ENCODE peak calls at places on chromosome 5, in four cellular contexts. E is D341Med, T is CD14-positive monocyte, Z is hypothalamus. X is an unnamed sample.

GRCh38 chr5:98816574-98817222 is 43.2 kb downstream of the RGMB start:
- DNase-seq in E (no peak), T (no peak), Z (no peak), X (no peak)

GRCh38 chr5:106780355-106780754 is 890.4 kb downstream of the EFNA5 start:
- DNase-seq in E (no peak), T (no peak), Z (no peak), X (no peak)

GRCh38 chr5:110784901-110785300 is 46.1 kb downstream of the SLC25A46 start:
- DNase-seq in E (no peak), T (no peak), Z (no peak), X (no peak)

GRCh38 chr5:159449925-159450324 is 119.6 kb upstream of the IL12B start:
- DNase-seq in E (no peak), T (no peak), Z (no peak), X (no peak)

GRCh38 chr5:37727238-37727637 is 112.6 kb downstream of the GDNF start:
- DNase-seq in E (no peak), T (no peak), Z (no peak), X (no peak)

GRCh38 chr5:172700686-172701324 is 59.7 kb downstream of the NEURL1B start:
- DNase-seq in E (no peak), T (no peak), Z (no peak), X (no peak)

GRCh38 chr5:115033861-115034260 is 135.8 kb downstream of the TRIM36 start:
- DNase-seq in E (no peak), T (no peak), Z (no peak), X (no peak)

GRCh38 chr5:1406681-1407640 is 38.3 kb downstream of the SLC6A3 start:
- DNase-seq in E (no peak), T (no peak), Z (no peak), X (no peak)

GRCh38 chr5:111772456-111772855 is 15.5 kb upstream of the NREP start:
- DNase-seq in E (no peak), T (no peak), Z (no peak), X (no peak)

GRCh38 chr5:10056228-10056760 is 193.4 kb downstream of the ATPSCKMT start:
- DNase-seq in E (no peak), T (no peak), Z (no peak), X (no peak)

GRCh38 chr5:53671447-53671846 is 111.0 kb downstream of the NDUFS4 start:
- DNase-seq in E (no peak), T (no peak), Z (no peak), X (no peak)

GRCh38 chr5:173549644-173550043 is 66.8 kb downstream of the BOD1 start:
- DNase-seq in E (no peak), T (no peak), Z (no peak), X (no peak)

GRCh38 chr5:147822686-147823491 is 8.6 kb downstream of the SPINK1 start:
- DNase-seq in E (peak; percentile 63), T (peak; percentile 53), Z (no peak), X (peak; percentile 40)

GRCh38 chr5:153552886-153553285 is 62.4 kb downstream of the GRIA1 start:
- DNase-seq in E (no peak), T (no peak), Z (no peak), X (no peak)

GRCh38 chr5:151892393-151892792 is 32.3 kb downstream of the GLRA1 start:
- DNase-seq in E (no peak), T (no peak), Z (no peak), X (no peak)

GRCh38 chr5:179805070-179805528 is 1.6 kb downstream of the MGAT4B start:
- DNase-seq in E (no peak), T (no peak), Z (no peak), X (no peak)